ENCODE peak calls at places on chromosomes 16 and 17, in six cellular contexts. One of them, this sample, is unnamed.
A peak's percentile ranks its signal among the peaks of the same experiment; 100 is the strongest.

GRCh38 chr17:17768415-17769088 is 68.2 kb downstream of the SREBF1 start:
- DNase-seq in GM23248: no peak
- DNase-seq in heart left ventricle: no peak
- DNase-seq in fibroblast of lung: no peak
- DNase-seq in tibial artery: no peak
- DNase-seq in lower lobe of right lung: no peak
- DNase-seq in this sample: no peak

GRCh38 chr17:82931696-82932060 is 91.9 kb upstream of the ZNF750 start:
- DNase-seq in lower lobe of right lung: no peak
- DNase-seq in GM23248: peak; percentile 93
- DNase-seq in tibial artery: peak; percentile 80
- DNase-seq in heart left ventricle: peak; percentile 76
- DNase-seq in fibroblast of lung: peak; percentile 87
- DNase-seq in this sample: no peak

GRCh38 chr17:54903375-54903774 is 2.7 kb downstream of the TOM1L1 start:
- DNase-seq in fibroblast of lung: peak; percentile 8
- DNase-seq in tibial artery: no peak
- DNase-seq in GM23248: peak; percentile 10
- DNase-seq in heart left ventricle: peak; percentile 27
- DNase-seq in lower lobe of right lung: peak; percentile 62
- DNase-seq in this sample: no peak

GRCh38 chr17:10790491-10791401 is 13.2 kb downstream of the TMEM238L start:
- DNase-seq in fibroblast of lung: no peak
- DNase-seq in GM23248: peak; percentile 3
- DNase-seq in lower lobe of right lung: no peak
- DNase-seq in tibial artery: no peak
- DNase-seq in heart left ventricle: no peak
- DNase-seq in this sample: no peak

GRCh38 chr16:50961944-50962343 is 189.1 kb downstream of the SALL1 start:
- DNase-seq in GM23248: no peak
- DNase-seq in fibroblast of lung: no peak
- DNase-seq in heart left ventricle: no peak
- DNase-seq in lower lobe of right lung: no peak
- DNase-seq in tibial artery: no peak
- DNase-seq in this sample: no peak

GRCh38 chr16:3304370-3304769 is 860 bp downstream of the TIGD7 start:
- DNase-seq in fibroblast of lung: peak; percentile 31
- DNase-seq in heart left ventricle: no peak
- DNase-seq in tibial artery: no peak
- DNase-seq in GM23248: peak; percentile 32
- DNase-seq in lower lobe of right lung: no peak
- DNase-seq in this sample: no peak

GRCh38 chr17:80760501-80760900 is 215.9 kb downstream of the RPTOR start:
- DNase-seq in fibroblast of lung: no peak
- DNase-seq in tibial artery: no peak
- DNase-seq in lower lobe of right lung: peak; percentile 69
- DNase-seq in GM23248: no peak
- DNase-seq in heart left ventricle: no peak
- DNase-seq in this sample: no peak

GRCh38 chr16:21646721-21647561 is 5.5 kb downstream of the IGSF6 start:
- DNase-seq in lower lobe of right lung: no peak
- DNase-seq in tibial artery: no peak
- DNase-seq in heart left ventricle: no peak
- DNase-seq in fibroblast of lung: no peak
- DNase-seq in GM23248: no peak
- DNase-seq in this sample: no peak

GRCh38 chr16:2936436-2937011 is 24.8 kb downstream of the FLYWCH1 start:
- DNase-seq in tibial artery: no peak
- DNase-seq in GM23248: no peak
- DNase-seq in heart left ventricle: no peak
- DNase-seq in lower lobe of right lung: no peak
- DNase-seq in fibroblast of lung: no peak
- DNase-seq in this sample: peak; percentile 57

GRCh38 chr17:63189082-63189481 is 223.0 kb downstream of the TANC2 start:
- DNase-seq in GM23248: peak; percentile 86
- DNase-seq in lower lobe of right lung: no peak
- DNase-seq in heart left ventricle: no peak
- DNase-seq in tibial artery: no peak
- DNase-seq in fibroblast of lung: peak; percentile 82
- DNase-seq in this sample: no peak

GRCh38 chr17:57424273-57424672 is 167.9 kb downstream of the MSI2 start:
- DNase-seq in GM23248: no peak
- DNase-seq in lower lobe of right lung: no peak
- DNase-seq in heart left ventricle: no peak
- DNase-seq in fibroblast of lung: no peak
- DNase-seq in tibial artery: no peak
- DNase-seq in this sample: no peak

GRCh38 chr16:88941933-88942909 is 34.8 kb downstream of the CBFA2T3 start:
- DNase-seq in GM23248: peak; percentile 50
- DNase-seq in tibial artery: no peak
- DNase-seq in fibroblast of lung: peak; percentile 1
- DNase-seq in lower lobe of right lung: peak; percentile 76
- DNase-seq in heart left ventricle: peak; percentile 61
- DNase-seq in this sample: peak; percentile 99

GRCh38 chr17:43860927-43861622 is 14.1 kb downstream of the CD300LG start:
- DNase-seq in tibial artery: peak; percentile 83
- DNase-seq in GM23248: no peak
- DNase-seq in lower lobe of right lung: no peak
- DNase-seq in heart left ventricle: peak; percentile 64
- DNase-seq in fibroblast of lung: no peak
- DNase-seq in this sample: peak; percentile 42

GRCh38 chr16:16063685-16064084 is 114.3 kb downstream of the ABCC1 start:
- DNase-seq in fibroblast of lung: no peak
- DNase-seq in GM23248: no peak
- DNase-seq in heart left ventricle: no peak
- DNase-seq in tibial artery: no peak
- DNase-seq in lower lobe of right lung: no peak
- DNase-seq in this sample: no peak

GRCh38 chr16:16057102-16057501 is 107.7 kb downstream of the ABCC1 start:
- DNase-seq in GM23248: no peak
- DNase-seq in fibroblast of lung: no peak
- DNase-seq in tibial artery: no peak
- DNase-seq in heart left ventricle: no peak
- DNase-seq in lower lobe of right lung: no peak
- DNase-seq in this sample: no peak

GRCh38 chr16:16062023-16062932 is 112.9 kb downstream of the ABCC1 start:
- DNase-seq in lower lobe of right lung: no peak
- DNase-seq in tibial artery: no peak
- DNase-seq in fibroblast of lung: peak; percentile 41
- DNase-seq in GM23248: no peak
- DNase-seq in heart left ventricle: no peak
- DNase-seq in this sample: peak; percentile 32

GRCh38 chr16:16064874-16065384 is 115.5 kb downstream of the ABCC1 start:
- DNase-seq in fibroblast of lung: no peak
- DNase-seq in lower lobe of right lung: no peak
- DNase-seq in tibial artery: no peak
- DNase-seq in heart left ventricle: no peak
- DNase-seq in GM23248: no peak
- DNase-seq in this sample: no peak

DNA sequence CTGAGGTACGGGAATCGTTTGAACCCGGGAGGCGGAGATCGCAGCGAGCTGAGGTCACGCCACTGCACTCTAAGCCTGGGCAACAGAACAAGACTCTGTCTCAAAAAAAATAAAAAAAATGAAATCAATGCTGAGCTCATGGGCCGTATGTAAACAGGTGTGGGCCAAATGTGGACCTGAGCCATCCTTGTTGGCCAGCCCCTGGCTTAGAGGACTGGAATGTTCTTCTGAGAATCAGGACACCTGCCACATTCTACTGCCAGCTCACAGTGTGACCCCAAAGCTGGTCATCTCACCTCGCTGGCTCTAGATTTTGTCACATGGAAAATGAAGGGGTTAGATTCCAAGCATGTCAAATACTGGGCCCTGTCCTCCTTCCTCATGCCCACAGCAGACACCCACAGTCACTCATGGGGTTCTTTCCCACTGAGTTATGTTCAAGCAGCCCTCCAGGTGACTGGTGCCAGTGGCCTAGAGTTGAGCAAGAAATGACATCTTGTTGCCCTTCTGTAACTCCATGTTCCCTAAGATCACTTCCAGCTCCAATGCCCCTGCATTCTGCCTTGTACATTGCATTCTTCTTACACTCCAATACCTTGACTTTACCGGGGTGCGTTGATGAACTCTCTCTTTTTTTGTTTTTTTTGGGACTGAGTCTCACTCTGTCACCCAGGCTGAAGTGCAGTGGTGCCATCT is 110.6 kb downstream of the ABCC1 start:
- DNase-seq in fibroblast of lung: no peak
- DNase-seq in lower lobe of right lung: no peak
- DNase-seq in tibial artery: no peak
- DNase-seq in GM23248: no peak
- DNase-seq in heart left ventricle: no peak
- DNase-seq in this sample: no peak
- H3K4me3 ChIP-seq in fibroblast of lung: no peak overlapping the region
- H3K4me3 ChIP-seq in lower lobe of right lung: no peak overlapping the region
- H3K4me3 ChIP-seq in tibial artery: no peak overlapping the region
- H3K4me3 ChIP-seq in GM23248: no peak overlapping the region
- H3K4me3 ChIP-seq in heart left ventricle: no peak overlapping the region
- H3K4me3 ChIP-seq in this sample: no peak overlapping the region

GRCh38 chr16:23079683-23080221 is 69.5 kb downstream of the USP31 start:
- DNase-seq in fibroblast of lung: no peak
- DNase-seq in lower lobe of right lung: no peak
- DNase-seq in heart left ventricle: no peak
- DNase-seq in GM23248: no peak
- DNase-seq in tibial artery: no peak
- DNase-seq in this sample: no peak
- H3K36me3 ChIP-seq in fibroblast of lung: peaks cover 2% of the 10 kb centered on the region
- H3K36me3 ChIP-seq in lower lobe of right lung: peaks cover 51% of the 10 kb centered on the region
- H3K36me3 ChIP-seq in heart left ventricle: no peaks in the 10 kb centered on the region
- H3K36me3 ChIP-seq in GM23248: no peaks in the 10 kb centered on the region
- H3K36me3 ChIP-seq in tibial artery: peaks cover 66% of the 10 kb centered on the region
- H3K36me3 ChIP-seq in this sample: peaks cover 7% of the 10 kb centered on the region

GRCh38 chr16:763386-763785 is 2.9 kb downstream of the MSLN start:
- DNase-seq in fibroblast of lung: no peak
- DNase-seq in heart left ventricle: no peak
- DNase-seq in GM23248: no peak
- DNase-seq in tibial artery: no peak
- DNase-seq in lower lobe of right lung: no peak
- DNase-seq in this sample: no peak
- H3K27me3 ChIP-seq in fibroblast of lung: no peaks in the 10 kb centered on the region
- H3K27me3 ChIP-seq in heart left ventricle: no peaks in the 10 kb centered on the region
- H3K27me3 ChIP-seq in GM23248: no peaks in the 10 kb centered on the region
- H3K27me3 ChIP-seq in tibial artery: no peaks in the 10 kb centered on the region
- H3K27me3 ChIP-seq in lower lobe of right lung: no peaks in the 10 kb centered on the region
- H3K27me3 ChIP-seq in this sample: no peaks in the 10 kb centered on the region

GRCh38 chr17:42457107-42457787 is 1.4 kb upstream of the ATP6V0A1 start:
- DNase-seq in heart left ventricle: no peak
- DNase-seq in fibroblast of lung: no peak
- DNase-seq in tibial artery: no peak
- DNase-seq in GM23248: peak; percentile 25
- DNase-seq in lower lobe of right lung: no peak
- DNase-seq in this sample: no peak

GRCh38 chr17:42459256-42459982 is 741 bp downstream of the ATP6V0A1 start:
- DNase-seq in GM23248: peak; percentile 81
- DNase-seq in lower lobe of right lung: peak; percentile 64
- DNase-seq in heart left ventricle: peak; percentile 55
- DNase-seq in tibial artery: peak; percentile 74
- DNase-seq in fibroblast of lung: peak; percentile 65
- DNase-seq in this sample: peak; percentile 74

GRCh38 chr17:42458497-42459255 is at the start of gene ATP6V0A1:
- DNase-seq in heart left ventricle: peak; percentile 96
- DNase-seq in GM23248: peak; percentile 93
- DNase-seq in fibroblast of lung: peak; percentile 84
- DNase-seq in tibial artery: peak; percentile 97
- DNase-seq in lower lobe of right lung: peak; percentile 96
- DNase-seq in this sample: peak; percentile 98

GRCh38 chr17:42460371-42460770 is 1.7 kb downstream of the ATP6V0A1 start:
- DNase-seq in GM23248: no peak
- DNase-seq in heart left ventricle: no peak
- DNase-seq in tibial artery: no peak
- DNase-seq in fibroblast of lung: no peak
- DNase-seq in lower lobe of right lung: no peak
- DNase-seq in this sample: no peak

DNA sequence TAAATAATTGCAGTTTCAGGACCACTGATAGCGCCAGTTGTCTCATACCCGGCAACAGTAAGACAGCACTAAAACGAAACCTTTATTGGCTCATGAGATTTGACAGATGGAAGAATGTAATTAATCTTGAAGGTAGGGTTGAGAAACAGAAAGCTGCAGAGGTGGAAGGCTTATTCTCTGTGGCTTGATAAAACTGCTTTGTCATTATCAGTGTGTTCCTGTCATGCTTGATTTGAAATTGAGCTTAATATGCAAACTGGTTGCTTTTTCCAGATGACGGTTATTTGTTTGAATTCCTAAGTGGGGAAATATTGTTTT is 1.3 kb downstream of the ATP6V0A1 start:
- DNase-seq in tibial artery: no peak
- DNase-seq in heart left ventricle: no peak
- DNase-seq in fibroblast of lung: peak; percentile 58
- DNase-seq in lower lobe of right lung: no peak
- DNase-seq in GM23248: peak; percentile 76
- DNase-seq in this sample: peak; percentile 25
- H3K4me3 ChIP-seq in tibial artery: peak overlapping the region; percentile 62
- H3K4me3 ChIP-seq in heart left ventricle: peak overlapping the region; percentile 76
- H3K4me3 ChIP-seq in fibroblast of lung: peak overlapping the region; percentile 80
- H3K4me3 ChIP-seq in lower lobe of right lung: peak overlapping the region; percentile 73
- H3K4me3 ChIP-seq in GM23248: peak overlapping the region; percentile 87
- H3K4me3 ChIP-seq in this sample: no peak overlapping the region

GRCh38 chr16:56832768-56833167 is 32.2 kb upstream of the SLC12A3 start:
- DNase-seq in tibial artery: no peak
- DNase-seq in heart left ventricle: no peak
- DNase-seq in GM23248: no peak
- DNase-seq in lower lobe of right lung: no peak
- DNase-seq in fibroblast of lung: no peak
- DNase-seq in this sample: no peak

GRCh38 chr16:56828641-56829040 is 36.4 kb upstream of the SLC12A3 start:
- DNase-seq in fibroblast of lung: no peak
- DNase-seq in GM23248: no peak
- DNase-seq in lower lobe of right lung: no peak
- DNase-seq in tibial artery: no peak
- DNase-seq in heart left ventricle: no peak
- DNase-seq in this sample: no peak

GRCh38 chr16:56833243-56833970 is 31.6 kb upstream of the SLC12A3 start:
- DNase-seq in heart left ventricle: no peak
- DNase-seq in tibial artery: no peak
- DNase-seq in lower lobe of right lung: no peak
- DNase-seq in GM23248: no peak
- DNase-seq in fibroblast of lung: no peak
- DNase-seq in this sample: no peak

GRCh38 chr16:56835330-56835729 is 29.7 kb upstream of the SLC12A3 start:
- DNase-seq in heart left ventricle: no peak
- DNase-seq in fibroblast of lung: no peak
- DNase-seq in GM23248: no peak
- DNase-seq in tibial artery: no peak
- DNase-seq in lower lobe of right lung: no peak
- DNase-seq in this sample: no peak

DNA sequence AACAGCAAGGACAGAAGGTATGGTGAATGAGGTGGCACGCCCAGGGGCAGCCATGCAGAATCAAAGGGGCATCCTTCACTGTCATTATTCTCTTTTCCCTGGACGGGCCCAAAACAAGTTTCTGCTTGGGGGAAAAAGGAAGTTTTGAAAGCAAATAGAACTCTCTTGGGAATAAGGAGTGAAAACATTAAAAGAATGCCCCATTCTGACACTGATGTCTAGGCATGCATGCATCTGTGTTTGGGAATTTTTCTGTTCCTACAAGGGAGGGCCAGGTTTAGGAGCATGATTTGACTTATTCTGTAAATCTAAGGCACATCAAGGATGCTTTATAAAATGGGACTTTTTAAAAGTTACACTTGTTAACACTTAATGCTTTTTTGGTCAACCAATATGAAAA is 34.3 kb upstream of the SLC12A3 start:
- DNase-seq in fibroblast of lung: no peak
- DNase-seq in GM23248: peak; percentile 54
- DNase-seq in lower lobe of right lung: no peak
- DNase-seq in tibial artery: no peak
- DNase-seq in heart left ventricle: no peak
- DNase-seq in this sample: no peak
- H3K36me3 ChIP-seq in fibroblast of lung: peaks cover 15% of the 10 kb centered on the region
- H3K36me3 ChIP-seq in GM23248: peaks cover 21% of the 10 kb centered on the region
- H3K36me3 ChIP-seq in lower lobe of right lung: peaks cover 73% of the 10 kb centered on the region
- H3K36me3 ChIP-seq in tibial artery: peaks cover 77% of the 10 kb centered on the region
- H3K36me3 ChIP-seq in heart left ventricle: peaks cover 9% of the 10 kb centered on the region
- H3K36me3 ChIP-seq in this sample: peaks cover 30% of the 10 kb centered on the region